ENCODE peak calls at places on chromosomes 7 and 10, in ten cellular contexts. W is Calu3; F is PC-3; G is GM23248; H is mesothelial cell of epicardium; C is GM12891; B is skeletal muscle cell; J is activated CD4-positive, alpha-beta T cell treated with anti-CD3 and anti-CD28 coated beads, Interleukin-2, amount 50 U/mL, for 24 hours; V is mesenteric fat pad; P is IMR-90. E is an unnamed sample.

GRCh38 chr10:119619215-119619614 is 22.5 kb upstream of the TIAL1 start:
- DNase-seq in C (no peak), B (no peak), G (no peak), F (no peak), V (no peak), W (no peak), H (no peak), P (no peak), J (no peak), E (no peak)

GRCh38 chr10:59700709-59701108 is 8.9 kb downstream of the SLC16A9 start:
- DNase-seq in J (no peak), V (no peak), P (no peak), F (no peak), G (no peak), C (no peak), H (no peak), W (no peak), B (no peak), E (no peak)

GRCh38 chr7:33792041-33792440 is 113.3 kb upstream of the BMPER start:
- DNase-seq in P (no peak), B (no peak), C (no peak), J (no peak), W (no peak), G (no peak), H (no peak), V (no peak), F (no peak), E (no peak)

GRCh38 chr7:107442678-107443077 is 27.2 kb upstream of the GPR22 start:
- DNase-seq in W (no peak), J (no peak), G (no peak), F (no peak), B (no peak), P (no peak), C (no peak), H (no peak), V (no peak), E (no peak)

GRCh38 chr10:73909716-73910115 is 1.2 kb upstream of the PLAU start:
- DNase-seq in P (no peak), W (no peak), H (no peak), G (no peak), V (no peak), C (no peak), B (no peak), F (no peak), J (no peak), E (no peak)

GRCh38 chr10:53223846-53224245 is 451.3 kb upstream of the MBL2 start:
- DNase-seq in B (no peak), G (no peak), C (no peak), J (no peak), W (no peak), P (no peak), V (no peak), H (no peak), F (no peak), E (no peak)

GRCh38 chr10:14625210-14625621 is 149.5 kb downstream of the FAM107B start:
- DNase-seq in G (peak; percentile 2), W (no peak), F (no peak), J (no peak), H (no peak), C (no peak), V (no peak), P (no peak), B (no peak), E (no peak)

GRCh38 chr10:30463944-30464451 is 30.0 kb downstream of the MAP3K8 start:
- DNase-seq in C (no peak), P (peak; percentile 26), F (peak; percentile 23), V (no peak), J (no peak), B (no peak), H (no peak), W (no peak), G (peak; percentile 36), E (no peak)

GRCh38 chr7:2028733-2029132 is 204.0 kb downstream of the MAD1L1 start:
- DNase-seq in V (peak; percentile 35), P (no peak), H (no peak), W (no peak), B (no peak), J (no peak), C (no peak), G (no peak), F (no peak), E (peak; percentile 19)

GRCh38 chr10:43689618-43689954 is 40.9 kb upstream of the ZNF32 start:
- DNase-seq in V (no peak), W (peak; percentile 34), H (peak; percentile 61), B (no peak), C (peak; percentile 35), F (peak; percentile 14), P (no peak), J (peak; percentile 5), G (peak; percentile 58), E (peak; percentile 79)

GRCh38 chr10:131786756-131787605 is 113.8 kb upstream of the PPP2R2D start:
- DNase-seq in G (peak; percentile 63), B (no peak), H (peak; percentile 54), F (peak; percentile 52), C (no peak), W (peak; percentile 50), J (peak; percentile 9), P (peak; percentile 17), V (no peak), E (no peak)

GRCh38 chr7:56287429-56288138 is 171.4 kb upstream of the NUPR2 start:
- DNase-seq in W (no peak), J (no peak), V (no peak), P (no peak), H (no peak), G (peak; percentile 17), B (no peak), C (no peak), F (no peak), E (peak; percentile 32)

GRCh38 chr7:101124376-101125056 is 2.4 kb upstream of the SERPINE1 start:
- DNase-seq in P (peak; percentile 88), G (peak; percentile 94), V (no peak), B (peak; percentile 47), W (no peak), H (no peak), C (no peak), F (peak; percentile 64), J (no peak), E (no peak)

GRCh38 chr7:93133020-93133419 is 15.2 kb downstream of the SAMD9L start:
- DNase-seq in J (no peak), H (no peak), W (no peak), C (no peak), F (no peak), G (no peak), P (no peak), B (no peak), V (no peak), E (no peak)

GRCh38 chr7:52017802-52018679 is 701.4 kb upstream of the COBL start:
- DNase-seq in C (no peak), B (no peak), G (no peak), H (no peak), J (no peak), W (peak; percentile 69), F (peak; percentile 24), P (no peak), V (no peak), E (no peak)

GRCh38 chr10:110137142-110137545 is 70.3 kb upstream of the MXI1 start:
- DNase-seq in B (peak; percentile 45), G (peak; percentile 88), V (no peak), H (no peak), C (no peak), F (peak; percentile 72), W (no peak), J (peak; percentile 21), P (peak; percentile 78), E (no peak)

GRCh38 chr7:30209951-30210350 is 74.4 kb upstream of the ZNRF2 start:
- DNase-seq in J (no peak), F (no peak), V (no peak), G (no peak), B (no peak), W (no peak), C (no peak), P (no peak), H (no peak), E (no peak)